ENCODE peak calls at places on chromosomes 4 and X, in six cellular contexts. One of them, this sample, is unnamed.

GRCh38 chr4:173930329-173930967 is 353.0 kb downstream of the FBXO8 start:
- DNase-seq in IMR-90: no peak
- DNase-seq in mesenchymal stem cell: no peak
- DNase-seq in neuronal stem cell: no peak
- DNase-seq in H9: no peak
- DNase-seq in trophoblast cell: no peak
- DNase-seq in this sample: no peak

GRCh38 chr4:123412700-123413512 is 16.3 kb downstream of the SPRY1 start:
- DNase-seq in IMR-90: no peak
- DNase-seq in mesenchymal stem cell: peak
- DNase-seq in neuronal stem cell: no peak
- DNase-seq in H9: no peak
- DNase-seq in trophoblast cell: no peak
- DNase-seq in this sample: no peak

GRCh38 chr4:168811207-168811606 is 198.8 kb downstream of the CBR4 start:
- DNase-seq in IMR-90: no peak
- DNase-seq in mesenchymal stem cell: no peak
- DNase-seq in neuronal stem cell: no peak
- DNase-seq in H9: no peak
- DNase-seq in trophoblast cell: peak
- DNase-seq in this sample: no peak

GRCh38 chrX:72169008-72169728 is 12.4 kb upstream of the PIN4 start:
- DNase-seq in IMR-90: no peak
- DNase-seq in mesenchymal stem cell: no peak
- DNase-seq in neuronal stem cell: no peak
- DNase-seq in H9: no peak
- DNase-seq in trophoblast cell: no peak
- DNase-seq in this sample: no peak

GRCh38 chr4:38788327-38788726 is 5.5 kb upstream of the TLR10 start:
- DNase-seq in IMR-90: peak
- DNase-seq in mesenchymal stem cell: no peak
- DNase-seq in neuronal stem cell: no peak
- DNase-seq in H9: no peak
- DNase-seq in trophoblast cell: no peak
- DNase-seq in this sample: no peak

GRCh38 chrX:94058728-94059382 is 384.8 kb downstream of the FAM133A start:
- DNase-seq in IMR-90: no peak
- DNase-seq in mesenchymal stem cell: no peak
- DNase-seq in neuronal stem cell: peak
- DNase-seq in H9: peak
- DNase-seq in trophoblast cell: peak
- DNase-seq in this sample: no peak

GRCh38 chrX:17374619-17375360 is at the start of gene NHS:
- DNase-seq in IMR-90: peak
- DNase-seq in mesenchymal stem cell: peak
- DNase-seq in neuronal stem cell: peak
- DNase-seq in H9: peak
- DNase-seq in trophoblast cell: peak
- DNase-seq in this sample: peak

GRCh38 chr4:24143741-24144140 is 253.9 kb upstream of the PPARGC1A start:
- DNase-seq in IMR-90: no peak
- DNase-seq in mesenchymal stem cell: no peak
- DNase-seq in neuronal stem cell: no peak
- DNase-seq in H9: no peak
- DNase-seq in trophoblast cell: no peak
- DNase-seq in this sample: no peak

GRCh38 chr4:82994834-82995233 is 15.8 kb downstream of the LIN54 start:
- DNase-seq in IMR-90: no peak
- DNase-seq in mesenchymal stem cell: no peak
- DNase-seq in neuronal stem cell: no peak
- DNase-seq in H9: no peak
- DNase-seq in trophoblast cell: no peak
- DNase-seq in this sample: no peak

GRCh38 chrX:37787353-37787869 is 7.6 kb downstream of the CYBB start:
- DNase-seq in IMR-90: no peak
- DNase-seq in mesenchymal stem cell: no peak
- DNase-seq in neuronal stem cell: no peak
- DNase-seq in H9: no peak
- DNase-seq in trophoblast cell: peak
- DNase-seq in this sample: no peak

GRCh38 chr4:109043286-109043685 is 259.2 kb downstream of the COL25A1 start:
- DNase-seq in IMR-90: no peak
- DNase-seq in mesenchymal stem cell: no peak
- DNase-seq in neuronal stem cell: no peak
- DNase-seq in H9: no peak
- DNase-seq in trophoblast cell: no peak
- DNase-seq in this sample: no peak

GRCh38 chrX:38262715-38263620 is 42.3 kb upstream of the SRPX start:
- DNase-seq in IMR-90: peak
- DNase-seq in mesenchymal stem cell: peak
- DNase-seq in neuronal stem cell: no peak
- DNase-seq in H9: no peak
- DNase-seq in trophoblast cell: peak
- DNase-seq in this sample: no peak

GRCh38 chr4:139191373-139191772 is 14.4 kb upstream of the ELF2 start:
- DNase-seq in IMR-90: no peak
- DNase-seq in mesenchymal stem cell: no peak
- DNase-seq in neuronal stem cell: no peak
- DNase-seq in H9: no peak
- DNase-seq in trophoblast cell: no peak
- DNase-seq in this sample: no peak

GRCh38 chr4:147599764-147600163 is 17.4 kb upstream of the TMEM184C start:
- DNase-seq in IMR-90: peak
- DNase-seq in mesenchymal stem cell: peak
- DNase-seq in neuronal stem cell: no peak
- DNase-seq in H9: no peak
- DNase-seq in trophoblast cell: peak
- DNase-seq in this sample: no peak

GRCh38 chr4:1248262-1249147 is at the start of gene CTBP1:
- DNase-seq in IMR-90: peak
- DNase-seq in mesenchymal stem cell: peak
- DNase-seq in neuronal stem cell: peak
- DNase-seq in H9: peak
- DNase-seq in trophoblast cell: peak
- DNase-seq in this sample: peak

GRCh38 chrX:2620576-2620975 is 70.5 kb upstream of the CD99 start:
- DNase-seq in IMR-90: no peak
- DNase-seq in mesenchymal stem cell: no peak
- DNase-seq in neuronal stem cell: no peak
- DNase-seq in H9: no peak
- DNase-seq in trophoblast cell: no peak
- DNase-seq in this sample: no peak

GRCh38 chr4:119233750-119234149 is 21.2 kb downstream of the USP53 start:
- DNase-seq in IMR-90: no peak
- DNase-seq in mesenchymal stem cell: no peak
- DNase-seq in neuronal stem cell: no peak
- DNase-seq in H9: no peak
- DNase-seq in trophoblast cell: no peak
- DNase-seq in this sample: no peak

GRCh38 chrX:56025872-56026571 is 206.1 kb upstream of the KLF8 start:
- DNase-seq in IMR-90: no peak
- DNase-seq in mesenchymal stem cell: no peak
- DNase-seq in neuronal stem cell: no peak
- DNase-seq in H9: no peak
- DNase-seq in trophoblast cell: peak
- DNase-seq in this sample: no peak

DNA sequence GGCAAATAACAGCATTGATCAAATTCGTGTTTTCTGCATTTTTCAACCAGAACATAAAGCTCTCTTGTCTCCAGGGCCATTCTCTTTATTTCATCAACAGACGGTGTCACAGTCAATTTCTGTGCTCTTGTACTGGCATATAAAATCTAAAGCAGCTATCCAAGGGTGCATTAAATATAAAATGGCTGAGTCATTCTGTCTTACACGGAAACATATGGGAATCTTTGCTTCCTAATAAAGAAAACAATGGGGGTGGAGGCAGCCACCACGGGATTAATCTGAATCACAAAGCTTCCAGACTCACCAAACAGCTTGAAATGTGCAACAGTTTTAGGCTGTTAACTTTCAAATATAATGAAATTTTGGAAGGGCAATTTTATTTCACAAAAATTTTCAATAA is 132.6 kb downstream of the IL15 start:
- DNase-seq in IMR-90: peak
- DNase-seq in mesenchymal stem cell: peak
- DNase-seq in neuronal stem cell: no peak
- DNase-seq in H9: no peak
- DNase-seq in trophoblast cell: no peak
- DNase-seq in this sample: no peak
- H2AFZ ChIP-seq in IMR-90: no peak
- H2AFZ ChIP-seq in mesenchymal stem cell: no peak
- H2AFZ ChIP-seq in neuronal stem cell: peak
- H2AFZ ChIP-seq in H9: no peak
- H2AFZ ChIP-seq in trophoblast cell: no peak
- H2AFZ ChIP-seq in this sample: no peak

GRCh38 chr4:78513411-78513975 is 38.1 kb upstream of the ANXA3 start:
- DNase-seq in IMR-90: no peak
- DNase-seq in mesenchymal stem cell: no peak
- DNase-seq in neuronal stem cell: no peak
- DNase-seq in H9: no peak
- DNase-seq in trophoblast cell: peak
- DNase-seq in this sample: no peak

GRCh38 chr4:78509030-78509429 is 42.5 kb upstream of the ANXA3 start:
- DNase-seq in IMR-90: no peak
- DNase-seq in mesenchymal stem cell: no peak
- DNase-seq in neuronal stem cell: no peak
- DNase-seq in H9: no peak
- DNase-seq in trophoblast cell: no peak
- DNase-seq in this sample: no peak

GRCh38 chr4:78510108-78510507 is 41.5 kb upstream of the ANXA3 start:
- DNase-seq in IMR-90: no peak
- DNase-seq in mesenchymal stem cell: no peak
- DNase-seq in neuronal stem cell: no peak
- DNase-seq in H9: no peak
- DNase-seq in trophoblast cell: no peak
- DNase-seq in this sample: no peak

GRCh38 chr4:78510681-78511080 is 40.9 kb upstream of the ANXA3 start:
- DNase-seq in IMR-90: no peak
- DNase-seq in mesenchymal stem cell: no peak
- DNase-seq in neuronal stem cell: no peak
- DNase-seq in H9: no peak
- DNase-seq in trophoblast cell: no peak
- DNase-seq in this sample: no peak

DNA sequence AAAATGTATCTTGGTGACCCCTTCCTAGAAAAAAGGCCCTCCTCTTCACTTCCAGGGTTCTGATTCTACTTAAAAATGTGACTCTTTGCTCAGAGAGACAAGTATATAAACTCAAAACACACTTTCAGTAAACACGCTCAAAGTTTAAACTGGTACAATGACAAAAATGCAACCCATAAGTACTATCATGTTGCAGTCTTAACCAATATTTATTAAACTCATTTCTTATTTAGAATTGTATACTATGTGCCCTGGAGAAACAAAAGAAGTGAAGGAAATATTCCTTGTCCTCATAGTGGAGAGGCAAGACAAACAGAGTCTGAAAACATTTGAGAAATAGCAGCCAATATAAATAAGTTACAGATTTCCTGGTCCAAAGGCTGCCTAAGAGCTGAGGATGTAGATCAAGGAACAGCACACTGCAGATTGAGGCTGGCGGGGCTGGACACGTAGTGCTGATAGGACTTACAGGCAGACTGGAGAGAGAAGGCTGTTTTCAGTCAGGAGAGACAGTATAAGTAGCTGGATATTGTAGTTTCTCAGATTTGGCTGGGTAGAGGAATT is 39.1 kb upstream of the ANXA3 start:
- DNase-seq in IMR-90: peak
- DNase-seq in mesenchymal stem cell: no peak
- DNase-seq in neuronal stem cell: no peak
- DNase-seq in H9: no peak
- DNase-seq in trophoblast cell: peak
- DNase-seq in this sample: no peak
- H3K23ac ChIP-seq in IMR-90: no peak
- H3K23ac ChIP-seq in mesenchymal stem cell: no peak
- H3K23ac ChIP-seq in neuronal stem cell: no peak
- H3K23ac ChIP-seq in H9: no peak
- H3K23ac ChIP-seq in trophoblast cell: no peak
- H3K23ac ChIP-seq in this sample: no peak

GRCh38 chr4:79528241-79528706 is 120.2 kb upstream of the GK2 start:
- DNase-seq in IMR-90: no peak
- DNase-seq in mesenchymal stem cell: peak
- DNase-seq in neuronal stem cell: no peak
- DNase-seq in H9: no peak
- DNase-seq in trophoblast cell: no peak
- DNase-seq in this sample: no peak
- H3K18ac ChIP-seq in IMR-90: no peak
- H3K18ac ChIP-seq in mesenchymal stem cell: no peak
- H3K18ac ChIP-seq in neuronal stem cell: no peak
- H3K18ac ChIP-seq in H9: no peak
- H3K18ac ChIP-seq in trophoblast cell: no peak
- H3K18ac ChIP-seq in this sample: no peak

GRCh38 chr4:54232151-54232688 is 3.1 kb downstream of the PDGFRA start:
- DNase-seq in IMR-90: no peak
- DNase-seq in mesenchymal stem cell: peak
- DNase-seq in neuronal stem cell: peak
- DNase-seq in H9: no peak
- DNase-seq in trophoblast cell: no peak
- DNase-seq in this sample: peak

GRCh38 chr4:54229631-54230478 is 762 bp downstream of the PDGFRA start:
- DNase-seq in IMR-90: peak
- DNase-seq in mesenchymal stem cell: peak
- DNase-seq in neuronal stem cell: peak
- DNase-seq in H9: peak
- DNase-seq in trophoblast cell: no peak
- DNase-seq in this sample: no peak

GRCh38 chr4:54230479-54231418 is 1.7 kb downstream of the PDGFRA start:
- DNase-seq in IMR-90: no peak
- DNase-seq in mesenchymal stem cell: peak
- DNase-seq in neuronal stem cell: peak
- DNase-seq in H9: peak
- DNase-seq in trophoblast cell: peak
- DNase-seq in this sample: no peak

GRCh38 chr4:54233128-54233696 is 4.1 kb downstream of the PDGFRA start:
- DNase-seq in IMR-90: peak
- DNase-seq in mesenchymal stem cell: peak
- DNase-seq in neuronal stem cell: peak
- DNase-seq in H9: peak
- DNase-seq in trophoblast cell: peak
- DNase-seq in this sample: no peak

DNA sequence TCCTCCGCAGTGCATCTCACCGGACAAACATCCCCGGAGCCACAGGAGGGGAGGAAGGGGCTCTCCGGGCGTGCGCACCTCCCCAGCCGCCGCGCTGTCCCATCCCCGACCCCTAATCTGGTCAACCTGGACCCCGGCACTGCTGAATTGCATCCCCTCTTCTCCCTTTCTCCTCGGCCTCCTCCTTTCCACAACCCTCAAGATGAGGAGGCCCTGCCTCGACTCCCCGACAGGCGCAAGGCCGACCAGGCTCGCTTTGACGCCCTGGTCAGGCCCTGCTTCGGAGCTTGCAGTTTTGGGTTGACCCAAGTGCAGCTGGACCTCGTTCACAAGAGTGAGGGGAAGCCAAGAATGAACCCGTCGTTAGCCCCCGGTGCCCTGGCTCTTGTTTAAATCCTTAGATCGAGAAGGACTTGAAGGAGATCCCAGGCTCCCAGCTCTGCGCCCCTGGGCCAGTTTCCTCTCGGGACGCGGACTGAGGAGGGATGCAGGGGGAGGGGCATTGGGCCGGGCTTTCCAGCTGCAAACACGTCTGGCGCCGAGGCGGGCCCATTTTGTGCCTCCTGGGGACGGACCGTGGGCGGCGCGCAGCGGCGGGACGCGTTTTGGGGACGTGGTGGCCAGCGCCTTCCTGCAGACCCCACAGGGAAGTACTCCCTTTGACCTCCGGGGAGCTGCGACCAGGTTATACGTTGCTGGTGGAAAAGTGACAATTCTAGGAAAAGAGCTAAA is 2.5 kb downstream of the PDGFRA start:
- DNase-seq in IMR-90: peak
- DNase-seq in mesenchymal stem cell: peak
- DNase-seq in neuronal stem cell: peak
- DNase-seq in H9: peak
- DNase-seq in trophoblast cell: no peak
- DNase-seq in this sample: peak
- H2AFZ ChIP-seq in IMR-90: peak
- H2AFZ ChIP-seq in mesenchymal stem cell: no peak
- H2AFZ ChIP-seq in neuronal stem cell: peak
- H2AFZ ChIP-seq in H9: no peak
- H2AFZ ChIP-seq in trophoblast cell: peak
- H2AFZ ChIP-seq in this sample: peak